ENCODE peak calls at places on chromosomes 3 and 15, in four cellular contexts. U is K562, K is HepG2, S is HCT116. H is an unnamed sample.

GRCh38 chr3:194431553-194431952 is 32.5 kb upstream of the GP5 start:
- DNase-seq in U (no peak), K (no peak), S (no peak), H (no peak)

GRCh38 chr15:40108061-40108854 is 421 bp downstream of the BMF start:
- DNase-seq in U (no peak), K (no peak), S (no peak), H (no peak)

GRCh38 chr3:61077551-61077950 is 173.7 kb downstream of the FHIT start:
- DNase-seq in U (no peak), K (no peak), S (no peak), H (no peak)

GRCh38 chr3:37272743-37273142 is 98.4 kb upstream of the LRRFIP2 start:
- DNase-seq in U (no peak), K (no peak), S (no peak), H (no peak)

GRCh38 chr3:45557471-45557870 is 37.1 kb upstream of the LIMD1 start:
- DNase-seq in U (no peak), K (no peak), S (no peak), H (no peak)

GRCh38 chr3:67947808-67948508 is 293.5 kb upstream of the SUCLG2 start:
- DNase-seq in U (no peak), K (peak), S (no peak), H (no peak)

GRCh38 chr3:169666079-169666436 is 2.5 kb upstream of the MECOM start:
- DNase-seq in U (no peak), K (no peak), S (no peak), H (no peak)

GRCh38 chr15:50744601-50745000 is 20.9 kb downstream of the SPPL2A start:
- DNase-seq in U (no peak), K (no peak), S (no peak), H (no peak)

GRCh38 chr15:94119215-94119815 is 112.0 kb upstream of the MCTP2 start:
- DNase-seq in U (no peak), K (no peak), S (no peak), H (no peak)

GRCh38 chr15:46151786-46152185 is 517.0 kb downstream of the SQOR start:
- DNase-seq in U (no peak), K (no peak), S (no peak), H (no peak)

DNA sequence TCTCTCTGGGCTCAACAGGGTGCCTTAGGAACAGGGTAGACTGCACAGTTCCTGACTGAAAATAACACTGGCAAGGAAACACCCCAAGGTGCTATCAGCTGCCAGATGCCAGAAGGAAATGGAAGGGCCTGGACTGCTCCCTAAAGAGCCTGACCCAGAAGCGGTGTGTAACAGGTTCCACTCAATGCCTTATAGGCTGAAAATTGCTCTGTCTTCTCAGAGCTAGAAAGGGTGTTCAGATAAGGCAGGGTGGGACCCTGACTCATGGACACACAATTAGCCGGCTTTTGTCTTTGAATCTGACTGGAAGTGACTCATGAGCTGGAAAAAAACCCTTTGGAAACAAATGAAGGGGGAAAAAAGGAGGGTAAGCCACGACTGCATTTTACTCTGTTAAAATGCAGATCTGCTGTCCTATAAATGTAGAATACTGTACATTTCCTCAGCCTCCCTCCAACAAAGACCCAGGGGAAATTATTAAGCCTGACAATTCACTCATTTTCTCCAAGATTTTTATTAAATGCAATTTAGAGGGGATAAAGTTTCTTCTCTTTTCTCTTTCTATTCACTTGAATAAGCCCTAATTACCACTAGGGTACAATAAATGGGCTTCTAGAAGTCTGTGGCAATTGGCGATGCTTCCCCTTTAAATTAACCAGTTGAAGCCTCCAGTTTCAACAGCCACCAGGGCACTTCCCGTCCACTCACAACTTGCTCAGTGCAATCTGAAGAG is 160.2 kb upstream of the TBL1XR1 start:
- DNase-seq in U (peak), K (peak), S (peak), H (peak)
- TF ChIP-seq CTCF in U (no peak), K (no peak), S (no peak), H (no peak)

GRCh38 chr15:32853667-32854066 is 135.9 kb downstream of the GREM1 start:
- DNase-seq in U (no peak), K (no peak), S (no peak), H (no peak)

GRCh38 chr15:32856753-32857152 is 138.9 kb downstream of the GREM1 start:
- DNase-seq in U (no peak), K (no peak), S (no peak), H (no peak)

GRCh38 chr15:32852771-32853170 is 135.0 kb downstream of the GREM1 start:
- DNase-seq in U (no peak), K (peak), S (no peak), H (no peak)

GRCh38 chr15:32857732-32858131 is 139.9 kb downstream of the GREM1 start:
- DNase-seq in U (no peak), K (no peak), S (no peak), H (no peak)

DNA sequence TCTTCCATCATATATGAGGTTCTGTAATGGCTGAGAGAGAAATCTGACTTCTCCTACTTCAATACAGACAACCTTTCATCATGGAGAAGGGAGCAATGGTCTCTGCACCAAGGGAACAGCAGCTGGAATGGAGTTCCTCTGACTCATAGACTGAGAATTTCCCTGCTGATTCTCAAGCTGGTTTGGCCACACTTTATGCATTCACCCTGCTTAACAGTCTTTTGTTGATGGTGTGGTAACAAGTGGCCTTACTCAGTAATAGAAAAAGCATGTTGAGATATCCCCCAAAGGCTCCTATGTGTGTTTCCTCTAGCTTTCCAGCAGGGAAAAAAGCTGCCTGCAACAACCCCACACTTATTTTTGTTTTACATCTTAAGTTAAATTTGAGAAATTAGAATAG is 138.1 kb downstream of the GREM1 start:
- DNase-seq in U (no peak), K (peak), S (peak), H (no peak)
- TF ChIP-seq TCF7L2 in U (no peak), K (no peak), S (no peak), H (no peak)

GRCh38 chr3:46860381-46861292 is 2.6 kb downstream of the MYL3 start:
- DNase-seq in U (peak), K (peak), S (no peak), H (no peak)
- TF ChIP-seq CTCF in U (peak), K (peak), S (peak), H (peak)

GRCh38 chr15:55902975-55903374 is 90.4 kb downstream of the NEDD4 start:
- DNase-seq in U (no peak), K (no peak), S (no peak), H (no peak)

GRCh38 chr15:55909036-55909811 is 84.2 kb downstream of the NEDD4 start:
- DNase-seq in U (no peak), K (no peak), S (no peak), H (no peak)

GRCh38 chr15:55912982-55913381 is 80.4 kb downstream of the NEDD4 start:
- DNase-seq in U (no peak), K (no peak), S (no peak), H (no peak)

GRCh38 chr15:55907797-55908196 is 85.6 kb downstream of the NEDD4 start:
- DNase-seq in U (no peak), K (no peak), S (peak), H (peak)
- TF ChIP-seq TCF7L2 in U (no peak), K (no peak), S (no peak), H (no peak)

DNA sequence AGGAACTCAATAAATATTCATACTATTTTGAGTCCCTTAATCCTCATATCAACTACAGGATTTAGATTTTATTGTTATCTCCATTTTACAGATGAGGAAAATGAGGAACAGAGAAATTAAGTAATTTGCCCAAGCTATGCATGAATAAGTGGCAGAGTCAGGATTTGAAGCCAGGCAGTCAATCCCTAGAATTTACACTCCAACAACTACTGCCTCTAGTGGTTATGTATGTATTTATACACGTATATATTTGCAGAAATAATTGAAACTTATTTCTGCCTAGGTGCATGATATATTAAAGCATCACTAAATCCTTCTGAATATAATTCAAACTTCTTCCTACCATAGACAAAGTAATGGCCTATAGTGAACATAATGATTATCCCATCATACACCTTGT is 137.4 kb downstream of the SERPINI1 start:
- DNase-seq in U (no peak), K (no peak), S (no peak), H (no peak)
- TF ChIP-seq CTCF in U (no peak), K (no peak), S (no peak), H (peak)

DNA sequence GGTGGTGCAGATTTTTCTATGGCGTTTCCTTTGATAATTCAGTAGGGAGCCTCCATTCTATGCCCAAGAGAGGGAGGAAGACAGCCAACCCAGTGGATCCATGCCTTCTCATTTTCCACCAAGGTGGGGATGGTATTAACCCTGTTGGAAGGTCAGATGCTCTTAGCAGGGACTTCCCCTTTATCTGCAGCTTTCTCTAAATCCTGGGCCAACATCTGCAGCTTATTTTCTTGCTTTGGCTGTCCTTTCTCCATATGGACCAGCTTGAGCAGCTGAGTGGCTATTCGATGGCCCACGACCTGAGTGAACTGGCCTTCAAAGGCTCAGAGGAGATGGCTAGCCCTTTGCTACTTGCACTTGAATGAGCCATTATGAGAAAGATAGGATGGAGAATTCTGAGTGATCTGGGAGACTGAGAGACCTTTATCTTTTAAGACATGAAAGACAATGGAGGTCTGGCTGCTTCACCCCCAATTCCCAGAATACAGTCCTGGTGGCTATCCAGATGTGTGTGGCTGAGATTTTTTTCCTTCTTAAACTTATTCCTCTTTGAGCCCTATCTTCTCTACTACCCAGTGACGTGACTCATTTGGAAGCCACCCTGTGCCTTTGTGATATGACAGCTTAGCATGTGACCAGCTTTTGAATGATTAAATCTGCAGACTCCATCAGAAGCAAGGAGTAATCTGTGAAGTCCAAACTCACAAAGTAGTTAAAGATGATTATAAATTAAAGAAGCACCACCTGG is 39.6 kb upstream of the TRAK1 start:
- DNase-seq in U (no peak), K (no peak), S (no peak), H (no peak)
- TF ChIP-seq TCF7L2 in U (no peak), K (no peak), S (no peak), H (no peak)

GRCh38 chr15:71802770-71803169 is 7.6 kb upstream of the NR2E3 start:
- DNase-seq in U (peak), K (no peak), S (no peak), H (no peak)
- TF ChIP-seq CTCF in U (peak), K (peak), S (peak), H (no peak)